ENCODE peak calls at places on chromosomes 11 and 22, in five cellular contexts. N is left lung, W is Peyer's patch, L is neural progenitor cell, H is heart left ventricle. I is an unnamed sample. For H3K4me1, the result is how much of the 10 kb centered on the place peaks cover.

GRCh38 chr11:16346975-16347374 is 9.4 kb downstream of the SOX6 start:
- DNase-seq in L (no peak), H (no peak), N (no peak), W (no peak), I (peak)

GRCh38 chr11:61129608-61130523 is 27.6 kb downstream of the CD5 start:
- DNase-seq in N (peak), L (peak), H (peak), W (peak), I (peak)

GRCh38 chr11:134332189-134332631 is 422 bp downstream of the GLB1L2 start:
- DNase-seq in N (no peak), W (no peak), L (peak), H (no peak), I (no peak)

GRCh38 chr11:35654711-35655110 is 7.9 kb upstream of the TRIM44 start:
- DNase-seq in W (no peak), H (no peak), L (peak), N (no peak), I (no peak)

GRCh38 chr11:23278121-23278520 is 417.8 kb upstream of the CCDC179 start:
- DNase-seq in L (no peak), W (no peak), H (no peak), N (no peak), I (peak)

GRCh38 chr22:31346255-31346732 is at the start of gene PATZ1:
- DNase-seq in L (no peak), H (peak), W (no peak), N (peak), I (peak)

GRCh38 chr11:86456075-86456939 is 81.6 kb downstream of the CCDC81 start:
- DNase-seq in N (peak), L (peak), H (peak), W (peak), I (peak)

GRCh38 chr22:38040953-38041759 is 16.0 kb upstream of the PICK1 start:
- DNase-seq in H (no peak), W (no peak), L (no peak), N (no peak), I (peak)

GRCh38 chr22:46108564-46109473 is 41.5 kb upstream of the PPARA start:
- DNase-seq in W (no peak), N (no peak), H (peak), L (peak), I (peak)

GRCh38 chr11:125588505-125588904 is 4.1 kb upstream of the STT3A start:
- DNase-seq in H (no peak), W (no peak), L (no peak), N (no peak), I (no peak)

GRCh38 chr11:113991170-113991569 is 16.3 kb downstream of the HTR3A start:
- DNase-seq in W (no peak), L (peak), N (no peak), H (no peak), I (peak)

GRCh38 chr11:67002297-67002913 is 20.5 kb upstream of the SYT12 start:
- DNase-seq in H (no peak), L (peak), W (no peak), N (no peak), I (no peak)

GRCh38 chr11:65500262-65501004 is 1.6 kb downstream of the MALAT1 start:
- DNase-seq in H (peak), W (peak), L (no peak), N (no peak), I (peak)

GRCh38 chr11:126007263-126007662 is 55.4 kb downstream of the CDON start:
- DNase-seq in N (no peak), H (no peak), W (no peak), L (no peak), I (peak)

GRCh38 chr11:59009661-59010060 is 70.4 kb downstream of the GLYATL1 start:
- DNase-seq in H (no peak), L (no peak), W (no peak), N (no peak), I (no peak)

GRCh38 chr11:18253222-18253621 is 4.8 kb upstream of the SAA2 start:
- DNase-seq in L (no peak), W (no peak), N (no peak), H (no peak), I (no peak)

GRCh38 chr11:132095230-132096165 is 725.1 kb downstream of the NTM start:
- DNase-seq in N (no peak), L (no peak), H (no peak), W (no peak), I (no peak)

GRCh38 chr22:21907638-21908522 is 40.4 kb upstream of the MAPK1 start:
- DNase-seq in W (no peak), H (no peak), N (no peak), L (no peak), I (no peak)

GRCh38 chr11:325796-326591 is 5.3 kb upstream of the IFITM3 start:
- DNase-seq in W (no peak), H (no peak), N (peak), L (no peak), I (no peak)

GRCh38 chr22:49751318-49751967 is 76.2 kb downstream of the BRD1 start:
- DNase-seq in W (no peak), L (no peak), H (no peak), N (no peak), I (no peak)

GRCh38 chr11:117927926-117928325 is 1.3 kb downstream of the TMPRSS13 start:
- DNase-seq in W (peak), L (no peak), H (no peak), N (peak), I (no peak)

GRCh38 chr11:12618743-12619540 is 55.3 kb upstream of the TEAD1 start:
- DNase-seq in W (no peak), L (no peak), N (no peak), H (no peak), I (no peak)

GRCh38 chr11:78282821-78283220 is 94.1 kb downstream of the USP35 start:
- DNase-seq in L (no peak), H (no peak), W (no peak), N (no peak), I (no peak)

GRCh38 chr22:23243006-23243573 is 62.8 kb downstream of the BCR start:
- DNase-seq in H (no peak), N (no peak), W (no peak), L (peak), I (no peak)

GRCh38 chr11:1298695-1299492 is 10.5 kb downstream of the TOLLIP start:
- DNase-seq in N (peak), H (peak), W (peak), L (peak), I (peak)

DNA sequence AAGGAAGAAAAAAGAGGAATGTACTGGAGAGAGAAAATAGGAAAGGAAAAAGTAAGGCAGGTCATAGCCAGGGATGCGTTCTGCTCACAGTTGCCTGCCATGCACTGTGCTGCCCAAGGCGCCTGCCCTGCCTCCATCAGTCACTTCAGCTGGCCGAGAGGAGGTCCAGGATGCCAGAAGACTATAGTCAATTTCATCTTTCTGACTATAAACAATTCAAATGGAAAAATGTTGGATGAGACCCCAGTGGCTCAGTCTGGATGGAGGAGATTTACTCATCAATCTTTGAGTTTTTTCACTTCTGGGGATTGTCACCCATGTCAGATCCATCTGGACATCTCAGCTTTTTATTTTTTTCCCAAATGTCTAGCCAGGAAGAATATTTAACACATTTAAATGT is 36.7 kb upstream of the CLMP start:
- DNase-seq in H (no peak), W (no peak), N (no peak), L (no peak), I (no peak)
- H3K27ac ChIP-seq in H (no peak), W (peak), N (no peak), L (no peak), I (peak)

GRCh38 chr22:39349506-39349966 is 255 bp upstream of the SYNGR1 start:
- DNase-seq in N (no peak), W (no peak), L (peak), H (peak), I (no peak)
- H3K4me1 ChIP-seq in N (under half), W (under half), L (under half), H (under half), I (under half)

GRCh38 chr11:47398011-47398410 is 10.4 kb upstream of the SLC39A13 start:
- DNase-seq in L (peak), W (no peak), H (no peak), N (no peak), I (no peak)
- H3K27ac ChIP-seq in L (no peak), W (no peak), H (no peak), N (no peak), I (no peak)

GRCh38 chr22:19895160-19895849 is 40.6 kb upstream of the GNB1L start:
- DNase-seq in W (no peak), H (no peak), N (no peak), L (no peak), I (no peak)
- H3K4me1 ChIP-seq in W (under half), H (under half), N (under half), L (under half), I (under half)

DNA sequence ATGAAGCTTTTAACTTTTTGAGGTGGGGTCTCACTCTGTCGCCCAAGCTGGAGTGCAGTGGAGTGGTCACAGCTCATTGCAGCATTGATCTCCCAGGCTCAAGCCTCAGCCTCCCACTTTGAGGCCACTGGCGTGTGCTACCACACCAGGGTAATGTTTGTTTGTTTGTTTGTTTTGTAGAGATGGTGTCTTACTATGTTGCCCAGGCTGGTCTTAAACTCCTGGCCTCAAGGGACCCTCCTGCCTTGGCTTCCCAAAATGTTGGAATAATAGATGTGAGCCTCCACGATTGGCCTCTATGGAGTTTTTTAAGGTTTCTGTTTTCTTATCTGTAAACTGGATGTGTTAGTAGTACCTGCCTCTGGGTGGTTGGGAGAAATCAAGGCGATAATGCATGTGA is 41.4 kb downstream of the MED15 start:
- DNase-seq in W (no peak), L (no peak), N (no peak), H (no peak), I (no peak)
- H3K27ac ChIP-seq in W (peak), L (no peak), N (peak), H (no peak), I (peak)

DNA sequence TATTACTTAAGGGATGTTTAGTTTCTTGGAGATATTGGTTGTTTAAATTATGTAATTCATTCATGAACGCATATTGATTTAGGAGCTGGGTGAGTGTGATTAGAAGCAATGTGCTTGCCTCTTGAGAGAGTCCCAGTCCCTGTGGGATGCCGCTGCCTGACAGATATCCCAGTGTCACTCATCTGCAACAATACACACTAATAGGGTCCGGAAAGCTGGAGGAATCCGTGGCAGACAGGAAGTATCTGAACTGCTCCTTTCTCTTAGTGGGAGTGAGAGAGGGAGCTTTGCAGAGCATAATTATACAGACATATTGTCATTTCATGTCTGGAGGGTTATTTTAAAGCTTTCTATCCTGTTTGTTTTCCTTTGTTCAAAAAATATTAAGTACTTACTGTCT is 17.4 kb downstream of the AMOTL1 start:
- DNase-seq in L (peak), N (no peak), H (no peak), W (no peak), I (no peak)
- H3K4me1 ChIP-seq in L (under half), N (under half), H (under half), W (under half), I (under half)

GRCh38 chr22:20750461-20751184 is 23.3 kb upstream of the SERPIND1 start:
- DNase-seq in H (peak), L (no peak), N (peak), W (no peak), I (peak)
- H3K27ac ChIP-seq in H (no peak), L (no peak), N (no peak), W (no peak), I (no peak)